ENCODE peak calls at places on chromosomes 5 and 9, in seven cellular contexts. H, R, X, Y, T, E and P are unnamed samples. For H3K9me3, the result is how much of the 10 kb centered on the place peaks cover.

GRCh38 chr5:124651663-124652513 is 94.6 kb downstream of the ZNF608 start:
- DNase-seq in X (peak), R (peak), Y (peak), E (peak), H (peak), T (no peak), P (peak)

GRCh38 chr5:95664204-95664786 is 17.7 kb downstream of the RFESD start:
- DNase-seq in R (peak), H (no peak), X (no peak), Y (no peak), E (no peak), T (no peak), P (peak)

GRCh38 chr5:110900829-110901228 is 162.0 kb downstream of the SLC25A46 start:
- DNase-seq in Y (no peak), X (no peak), T (no peak), E (no peak), R (no peak), H (no peak), P (peak)

GRCh38 chr9:81847181-81847915 is 80.9 kb upstream of the SPATA31D4 start:
- DNase-seq in X (no peak), R (no peak), H (no peak), E (no peak), Y (no peak), T (no peak), P (no peak)

GRCh38 chr5:145941677-145942130 is 5.3 kb downstream of the SH3RF2 start:
- DNase-seq in R (no peak), Y (no peak), E (no peak), T (no peak), H (no peak), X (peak), P (peak)

GRCh38 chr9:84504360-84504759 is 163.8 kb upstream of the SLC28A3 start:
- DNase-seq in H (no peak), R (no peak), E (no peak), Y (no peak), T (no peak), X (peak), P (no peak)

GRCh38 chr5:20157089-20157488 is 169.1 kb upstream of the CDH18 start:
- DNase-seq in E (no peak), Y (no peak), H (no peak), T (no peak), R (no peak), X (no peak), P (peak)

GRCh38 chr5:10421841-10422691 is 19.6 kb upstream of the ROPN1L start:
- DNase-seq in E (no peak), T (no peak), Y (no peak), R (no peak), H (no peak), X (no peak), P (no peak)

GRCh38 chr5:91206734-91207133 is 176.4 kb downstream of the ARRDC3 start:
- DNase-seq in Y (no peak), X (peak), E (no peak), R (no peak), T (no peak), H (no peak), P (peak)

GRCh38 chr5:7078901-7079300 is 317.0 kb upstream of the ADCY2 start:
- DNase-seq in R (peak), T (no peak), E (peak), H (no peak), Y (no peak), X (no peak), P (no peak)

GRCh38 chr5:177524539-177524900 is 7.8 kb upstream of the DDX41 start:
- DNase-seq in X (no peak), Y (peak), E (no peak), H (peak), R (no peak), T (no peak), P (no peak)

GRCh38 chr5:55914141-55914413 is 62.9 kb downstream of the IL31RA start:
- DNase-seq in R (no peak), Y (no peak), T (no peak), H (no peak), X (no peak), E (no peak), P (no peak)

GRCh38 chr5:121029536-121030245 is 565.6 kb downstream of the PRR16 start:
- DNase-seq in R (no peak), Y (no peak), X (no peak), H (no peak), T (no peak), E (no peak), P (peak)

GRCh38 chr9:114880276-114880891 is 50.0 kb downstream of the TNFSF8 start:
- DNase-seq in T (no peak), H (no peak), E (no peak), X (no peak), R (no peak), Y (no peak), P (no peak)

GRCh38 chr9:129182625-129183494 is 4.8 kb upstream of the IER5L start:
- DNase-seq in R (no peak), Y (peak), X (peak), T (no peak), H (no peak), E (peak), P (no peak)

GRCh38 chr5:40991168-40991980 is 79.8 kb downstream of the MROH2B start:
- DNase-seq in Y (no peak), X (peak), H (peak), E (no peak), T (no peak), R (no peak), P (peak)

GRCh38 chr5:108381034-108381954 is 604 bp downstream of the FBXL17 start:
- DNase-seq in T (peak), E (no peak), R (peak), Y (peak), H (peak), X (peak), P (peak)

GRCh38 chr9:78121488-78121887 is 89.9 kb upstream of the GNAQ start:
- DNase-seq in H (peak), T (no peak), Y (peak), R (peak), X (peak), E (peak), P (peak)

GRCh38 chr5:177349362-177349647 is 2.2 kb downstream of the LMAN2 start:
- DNase-seq in H (no peak), X (no peak), Y (no peak), R (no peak), T (no peak), E (no peak), P (no peak)

GRCh38 chr5:50715001-50715400 is 48.6 kb downstream of the PARP8 start:
- DNase-seq in R (no peak), Y (no peak), X (no peak), H (no peak), T (no peak), E (no peak), P (no peak)

GRCh38 chr9:89603629-89604462 is 966 bp upstream of the GADD45G start:
- DNase-seq in Y (peak), X (peak), T (no peak), E (peak), H (peak), R (peak), P (peak)

GRCh38 chr9:119418721-119419120 is 49.5 kb upstream of the BRINP1 start:
- DNase-seq in T (no peak), X (no peak), R (no peak), E (no peak), Y (no peak), H (no peak), P (no peak)

GRCh38 chr5:175098301-175098700 is 345.7 kb downstream of the DRD1 start:
- DNase-seq in E (no peak), Y (no peak), X (no peak), T (no peak), R (no peak), H (no peak), P (no peak)

GRCh38 chr5:148005788-148006520 is 57.8 kb upstream of the SPINK5 start:
- DNase-seq in X (peak), E (peak), T (no peak), Y (no peak), H (no peak), R (no peak), P (no peak)

GRCh38 chr9:36597412-36598178 is 24.9 kb downstream of the MELK start:
- DNase-seq in R (no peak), T (no peak), H (no peak), X (peak), Y (no peak), E (no peak), P (peak)

GRCh38 chr5:39570418-39571027 is 145.7 kb upstream of the DAB2 start:
- DNase-seq in H (no peak), E (no peak), X (no peak), R (peak), T (no peak), Y (no peak), P (peak)

DNA sequence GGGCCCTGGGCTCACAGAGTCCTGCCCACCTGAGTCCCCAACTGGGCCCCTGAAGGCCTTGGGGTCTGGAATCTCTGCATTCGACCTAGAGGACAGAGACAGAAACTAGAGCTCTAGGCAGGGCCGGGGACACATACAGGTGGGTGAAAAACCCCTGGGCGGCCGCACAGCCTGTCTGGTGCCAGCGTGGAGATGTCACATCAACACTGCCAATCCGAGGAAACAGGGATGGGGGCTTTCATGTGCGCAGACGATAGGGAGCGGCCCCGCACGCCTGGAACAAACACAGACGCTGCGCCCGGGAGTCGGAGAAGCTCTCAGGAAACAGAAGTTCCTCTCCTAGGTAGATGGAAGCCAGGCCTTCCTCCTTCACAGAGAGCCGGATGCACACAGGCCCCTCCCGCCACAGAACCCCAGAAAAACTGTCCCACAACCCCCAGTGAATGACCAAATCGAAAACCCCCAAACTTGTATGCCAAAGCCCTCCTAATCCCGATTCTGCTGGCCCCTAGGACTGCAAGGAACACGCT is 1.8 kb downstream of the GRM6 start:
- DNase-seq in X (no peak), T (no peak), Y (no peak), E (no peak), H (no peak), R (no peak), P (no peak)
- H3K9me3 ChIP-seq in X (under half), T (under half), Y (under half), E (under half), H (under half), R (under half), P (under half)

GRCh38 chr9:90766736-90767135 is 34.9 kb upstream of the SYK start:
- DNase-seq in H (no peak), E (no peak), Y (no peak), X (no peak), R (no peak), T (no peak), P (no peak)
- H3K9me3 ChIP-seq in H (under half), E (under half), Y (under half), X (under half), R (under half), T (under half), P (under half)

GRCh38 chr9:79266986-79267385 is 304.8 kb upstream of the TLE4 start:
- DNase-seq in Y (no peak), X (no peak), H (no peak), R (no peak), T (no peak), E (no peak), P (no peak)
- H3K9me3 ChIP-seq in Y (under half), X (under half), H (under half), R (under half), T (under half), E (under half), P (under half)

GRCh38 chr5:3432135-3432534 is 163.5 kb upstream of the IRX1 start:
- DNase-seq in Y (no peak), R (no peak), T (no peak), X (no peak), H (no peak), E (no peak), P (no peak)

GRCh38 chr5:3428355-3428754 is 167.3 kb upstream of the IRX1 start:
- DNase-seq in H (no peak), Y (no peak), E (peak), R (no peak), X (no peak), T (no peak), P (no peak)

DNA sequence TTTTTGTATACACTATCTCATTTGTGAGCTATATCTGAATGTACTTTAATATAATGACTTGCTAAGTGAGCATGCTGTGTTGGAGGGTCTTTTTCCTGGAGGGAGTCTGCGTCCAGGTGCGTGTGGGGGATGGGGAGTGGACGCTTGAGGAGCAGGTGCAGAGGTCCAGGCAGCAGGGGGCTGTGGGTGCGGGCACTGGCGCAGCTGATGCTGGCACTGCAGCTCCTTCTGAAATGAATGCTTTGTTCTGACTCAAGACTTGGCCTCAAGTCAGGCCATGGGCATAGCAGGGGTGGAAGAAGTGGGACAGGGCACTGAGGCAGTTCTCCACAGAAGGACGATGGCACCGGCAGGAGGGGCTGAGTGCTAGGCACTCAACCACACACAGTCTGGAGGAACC is 165.7 kb upstream of the IRX1 start:
- DNase-seq in Y (no peak), R (no peak), T (no peak), E (no peak), H (no peak), X (no peak), P (no peak)
- H3K9me3 ChIP-seq in Y (under half), R (under half), T (under half), E (under half), H (under half), X (under half), P (under half)

GRCh38 chr5:141388661-141389060 is 1.2 kb downstream of the PCDHGB4 start:
- DNase-seq in Y (no peak), R (no peak), E (no peak), X (no peak), H (no peak), T (no peak), P (no peak)
- H3K9me3 ChIP-seq in Y (half or more), R (under half), E (under half), X (under half), H (half or more), T (half or more), P (under half)

GRCh38 chr5:153939101-153939500 is 99.6 kb downstream of the FAM114A2 start:
- DNase-seq in Y (no peak), E (no peak), R (no peak), T (no peak), X (no peak), H (no peak), P (no peak)
- H3K9me3 ChIP-seq in Y (under half), E (under half), R (under half), T (half or more), X (under half), H (half or more), P (under half)